ENCODE peak calls at places on chromosomes 13 and 19, in eight cellular contexts. One of them, this sample, is unnamed.
A peak's percentile ranks its signal among the peaks of the same experiment; 100 is the strongest.

GRCh38 chr19:23116802-23117571 is at the start of gene ZNF730:
- DNase-seq in cardiac septum: peak; percentile 81
- DNase-seq in EL: peak; percentile 81
- DNase-seq in activated naive CD4-positive, alpha-beta T cell treated with anti-CD3 and anti-CD28 coated beads for 36 hours: peak; percentile 64
- DNase-seq in naive thymus-derived CD4-positive, alpha-beta T cell: no peak
- DNase-seq in nephron progenitor cell: peak; percentile 93
- DNase-seq in lower leg skin: no peak
- DNase-seq in GM23338: peak; percentile 81
- DNase-seq in this sample: peak; percentile 85

GRCh38 chr19:46328079-46328478 is 18.8 kb upstream of the PPP5C start:
- DNase-seq in GM23338: no peak
- DNase-seq in EL: no peak
- DNase-seq in naive thymus-derived CD4-positive, alpha-beta T cell: no peak
- DNase-seq in nephron progenitor cell: no peak
- DNase-seq in cardiac septum: no peak
- DNase-seq in lower leg skin: no peak
- DNase-seq in activated naive CD4-positive, alpha-beta T cell treated with anti-CD3 and anti-CD28 coated beads for 36 hours: no peak
- DNase-seq in this sample: no peak

GRCh38 chr19:15173746-15174404 is 26.9 kb downstream of the NOTCH3 start:
- DNase-seq in lower leg skin: no peak
- DNase-seq in cardiac septum: no peak
- DNase-seq in EL: no peak
- DNase-seq in nephron progenitor cell: no peak
- DNase-seq in GM23338: peak; percentile 49
- DNase-seq in activated naive CD4-positive, alpha-beta T cell treated with anti-CD3 and anti-CD28 coated beads for 36 hours: peak; percentile 29
- DNase-seq in naive thymus-derived CD4-positive, alpha-beta T cell: no peak
- DNase-seq in this sample: no peak

GRCh38 chr13:106989866-106990265 is 421.9 kb upstream of the ARGLU1 start:
- DNase-seq in GM23338: no peak
- DNase-seq in activated naive CD4-positive, alpha-beta T cell treated with anti-CD3 and anti-CD28 coated beads for 36 hours: no peak
- DNase-seq in cardiac septum: no peak
- DNase-seq in lower leg skin: no peak
- DNase-seq in naive thymus-derived CD4-positive, alpha-beta T cell: no peak
- DNase-seq in EL: no peak
- DNase-seq in nephron progenitor cell: no peak
- DNase-seq in this sample: no peak

GRCh38 chr19:2302319-2303208 is 5.4 kb downstream of the LINGO3 start:
- DNase-seq in activated naive CD4-positive, alpha-beta T cell treated with anti-CD3 and anti-CD28 coated beads for 36 hours: no peak
- DNase-seq in EL: peak; percentile 29
- DNase-seq in lower leg skin: no peak
- DNase-seq in nephron progenitor cell: peak; percentile 76
- DNase-seq in cardiac septum: no peak
- DNase-seq in naive thymus-derived CD4-positive, alpha-beta T cell: no peak
- DNase-seq in GM23338: peak; percentile 76
- DNase-seq in this sample: no peak

GRCh38 chr19:7383284-7383683 is 34.5 kb downstream of the ARHGEF18 start:
- DNase-seq in GM23338: no peak
- DNase-seq in cardiac septum: no peak
- DNase-seq in nephron progenitor cell: no peak
- DNase-seq in EL: no peak
- DNase-seq in naive thymus-derived CD4-positive, alpha-beta T cell: no peak
- DNase-seq in activated naive CD4-positive, alpha-beta T cell treated with anti-CD3 and anti-CD28 coated beads for 36 hours: no peak
- DNase-seq in lower leg skin: no peak
- DNase-seq in this sample: no peak

GRCh38 chr19:55400281-55401087 is 7.1 kb downstream of the UBE2S start:
- DNase-seq in activated naive CD4-positive, alpha-beta T cell treated with anti-CD3 and anti-CD28 coated beads for 36 hours: no peak
- DNase-seq in EL: no peak
- DNase-seq in GM23338: no peak
- DNase-seq in lower leg skin: no peak
- DNase-seq in nephron progenitor cell: no peak
- DNase-seq in naive thymus-derived CD4-positive, alpha-beta T cell: no peak
- DNase-seq in cardiac septum: no peak
- DNase-seq in this sample: peak; percentile 62

GRCh38 chr19:28067882-28068281 is 1145.1 kb downstream of the UQCRFS1 start:
- DNase-seq in cardiac septum: no peak
- DNase-seq in activated naive CD4-positive, alpha-beta T cell treated with anti-CD3 and anti-CD28 coated beads for 36 hours: no peak
- DNase-seq in GM23338: no peak
- DNase-seq in lower leg skin: no peak
- DNase-seq in EL: no peak
- DNase-seq in naive thymus-derived CD4-positive, alpha-beta T cell: no peak
- DNase-seq in nephron progenitor cell: no peak
- DNase-seq in this sample: no peak

GRCh38 chr19:35143818-35144217 is 763 bp downstream of the FXYD7 start:
- DNase-seq in cardiac septum: no peak
- DNase-seq in naive thymus-derived CD4-positive, alpha-beta T cell: no peak
- DNase-seq in GM23338: no peak
- DNase-seq in EL: no peak
- DNase-seq in lower leg skin: no peak
- DNase-seq in nephron progenitor cell: no peak
- DNase-seq in activated naive CD4-positive, alpha-beta T cell treated with anti-CD3 and anti-CD28 coated beads for 36 hours: no peak
- DNase-seq in this sample: no peak

GRCh38 chr13:78121459-78122348 is 203.1 kb upstream of the EDNRB start:
- DNase-seq in cardiac septum: no peak
- DNase-seq in GM23338: peak; percentile 88
- DNase-seq in lower leg skin: no peak
- DNase-seq in activated naive CD4-positive, alpha-beta T cell treated with anti-CD3 and anti-CD28 coated beads for 36 hours: peak; percentile 55
- DNase-seq in naive thymus-derived CD4-positive, alpha-beta T cell: peak; percentile 7
- DNase-seq in EL: peak; percentile 54
- DNase-seq in nephron progenitor cell: peak; percentile 39
- DNase-seq in this sample: peak; percentile 43

GRCh38 chr19:43914051-43914450 is 21.0 kb downstream of the ZNF45 start:
- DNase-seq in lower leg skin: no peak
- DNase-seq in EL: no peak
- DNase-seq in naive thymus-derived CD4-positive, alpha-beta T cell: no peak
- DNase-seq in cardiac septum: no peak
- DNase-seq in GM23338: no peak
- DNase-seq in nephron progenitor cell: no peak
- DNase-seq in activated naive CD4-positive, alpha-beta T cell treated with anti-CD3 and anti-CD28 coated beads for 36 hours: no peak
- DNase-seq in this sample: no peak

GRCh38 chr13:27450921-27451461 is 627 bp upstream of the MTIF3 start:
- DNase-seq in cardiac septum: peak; percentile 79
- DNase-seq in activated naive CD4-positive, alpha-beta T cell treated with anti-CD3 and anti-CD28 coated beads for 36 hours: peak; percentile 28
- DNase-seq in nephron progenitor cell: peak; percentile 54
- DNase-seq in GM23338: peak; percentile 64
- DNase-seq in lower leg skin: peak; percentile 91
- DNase-seq in naive thymus-derived CD4-positive, alpha-beta T cell: no peak
- DNase-seq in EL: peak; percentile 49
- DNase-seq in this sample: peak; percentile 64

GRCh38 chr13:31767175-31767900 is 28.0 kb downstream of the RXFP2 start:
- DNase-seq in cardiac septum: no peak
- DNase-seq in lower leg skin: no peak
- DNase-seq in GM23338: no peak
- DNase-seq in naive thymus-derived CD4-positive, alpha-beta T cell: no peak
- DNase-seq in EL: peak; percentile 95
- DNase-seq in activated naive CD4-positive, alpha-beta T cell treated with anti-CD3 and anti-CD28 coated beads for 36 hours: no peak
- DNase-seq in nephron progenitor cell: no peak
- DNase-seq in this sample: no peak

GRCh38 chr19:55613396-55613795 is 7.9 kb downstream of the ZNF865 start:
- DNase-seq in GM23338: peak; percentile 2
- DNase-seq in nephron progenitor cell: no peak
- DNase-seq in EL: no peak
- DNase-seq in lower leg skin: no peak
- DNase-seq in activated naive CD4-positive, alpha-beta T cell treated with anti-CD3 and anti-CD28 coated beads for 36 hours: no peak
- DNase-seq in cardiac septum: no peak
- DNase-seq in naive thymus-derived CD4-positive, alpha-beta T cell: no peak
- DNase-seq in this sample: no peak

GRCh38 chr19:10294368-10294697 is 4.6 kb downstream of the ICAM5 start:
- DNase-seq in EL: no peak
- DNase-seq in activated naive CD4-positive, alpha-beta T cell treated with anti-CD3 and anti-CD28 coated beads for 36 hours: no peak
- DNase-seq in nephron progenitor cell: peak; percentile 65
- DNase-seq in cardiac septum: no peak
- DNase-seq in naive thymus-derived CD4-positive, alpha-beta T cell: no peak
- DNase-seq in lower leg skin: no peak
- DNase-seq in GM23338: peak; percentile 56
- DNase-seq in this sample: no peak

GRCh38 chr13:50916701-50917184 is 7.2 kb downstream of the RNASEH2B start:
- DNase-seq in naive thymus-derived CD4-positive, alpha-beta T cell: no peak
- DNase-seq in activated naive CD4-positive, alpha-beta T cell treated with anti-CD3 and anti-CD28 coated beads for 36 hours: no peak
- DNase-seq in cardiac septum: no peak
- DNase-seq in GM23338: no peak
- DNase-seq in lower leg skin: no peak
- DNase-seq in EL: no peak
- DNase-seq in nephron progenitor cell: no peak
- DNase-seq in this sample: no peak

GRCh38 chr19:18662972-18663732 is 20.3 kb upstream of the CRTC1 start:
- DNase-seq in cardiac septum: no peak
- DNase-seq in GM23338: no peak
- DNase-seq in lower leg skin: no peak
- DNase-seq in naive thymus-derived CD4-positive, alpha-beta T cell: no peak
- DNase-seq in EL: no peak
- DNase-seq in nephron progenitor cell: peak; percentile 42
- DNase-seq in activated naive CD4-positive, alpha-beta T cell treated with anti-CD3 and anti-CD28 coated beads for 36 hours: no peak
- DNase-seq in this sample: no peak

GRCh38 chr19:47433121-47433520 is 13.8 kb upstream of the MEIS3 start:
- DNase-seq in activated naive CD4-positive, alpha-beta T cell treated with anti-CD3 and anti-CD28 coated beads for 36 hours: no peak
- DNase-seq in lower leg skin: no peak
- DNase-seq in naive thymus-derived CD4-positive, alpha-beta T cell: no peak
- DNase-seq in cardiac septum: no peak
- DNase-seq in GM23338: no peak
- DNase-seq in EL: no peak
- DNase-seq in nephron progenitor cell: no peak
- DNase-seq in this sample: no peak

GRCh38 chr13:98291658-98292057 is 114.6 kb upstream of the RNF113B start:
- DNase-seq in nephron progenitor cell: no peak
- DNase-seq in cardiac septum: no peak
- DNase-seq in EL: no peak
- DNase-seq in GM23338: no peak
- DNase-seq in lower leg skin: no peak
- DNase-seq in naive thymus-derived CD4-positive, alpha-beta T cell: no peak
- DNase-seq in activated naive CD4-positive, alpha-beta T cell treated with anti-CD3 and anti-CD28 coated beads for 36 hours: no peak
- DNase-seq in this sample: no peak

GRCh38 chr13:100176781-100177389 is 88.0 kb downstream of the PCCA start:
- DNase-seq in GM23338: no peak
- DNase-seq in activated naive CD4-positive, alpha-beta T cell treated with anti-CD3 and anti-CD28 coated beads for 36 hours: no peak
- DNase-seq in naive thymus-derived CD4-positive, alpha-beta T cell: no peak
- DNase-seq in lower leg skin: no peak
- DNase-seq in EL: peak; percentile 6
- DNase-seq in cardiac septum: no peak
- DNase-seq in nephron progenitor cell: no peak
- DNase-seq in this sample: no peak

GRCh38 chr19:18496980-18497256 is 25.0 kb downstream of the ELL start:
- DNase-seq in GM23338: no peak
- DNase-seq in cardiac septum: no peak
- DNase-seq in EL: no peak
- DNase-seq in naive thymus-derived CD4-positive, alpha-beta T cell: no peak
- DNase-seq in nephron progenitor cell: no peak
- DNase-seq in lower leg skin: no peak
- DNase-seq in activated naive CD4-positive, alpha-beta T cell treated with anti-CD3 and anti-CD28 coated beads for 36 hours: no peak
- DNase-seq in this sample: no peak

GRCh38 chr13:95535243-95535642 is 17.3 kb upstream of the CLDN10 start:
- DNase-seq in naive thymus-derived CD4-positive, alpha-beta T cell: no peak
- DNase-seq in cardiac septum: no peak
- DNase-seq in GM23338: no peak
- DNase-seq in EL: peak; percentile 65
- DNase-seq in nephron progenitor cell: no peak
- DNase-seq in activated naive CD4-positive, alpha-beta T cell treated with anti-CD3 and anti-CD28 coated beads for 36 hours: no peak
- DNase-seq in lower leg skin: no peak
- DNase-seq in this sample: no peak

GRCh38 chr13:76758257-76758656 is 127.9 kb downstream of the KCTD12 start:
- DNase-seq in cardiac septum: no peak
- DNase-seq in lower leg skin: no peak
- DNase-seq in GM23338: no peak
- DNase-seq in nephron progenitor cell: no peak
- DNase-seq in activated naive CD4-positive, alpha-beta T cell treated with anti-CD3 and anti-CD28 coated beads for 36 hours: no peak
- DNase-seq in naive thymus-derived CD4-positive, alpha-beta T cell: no peak
- DNase-seq in EL: no peak
- DNase-seq in this sample: no peak

GRCh38 chr19:21751379-21751778 is 16.0 kb downstream of the ZNF100 start:
- DNase-seq in GM23338: no peak
- DNase-seq in cardiac septum: no peak
- DNase-seq in EL: peak; percentile 76
- DNase-seq in naive thymus-derived CD4-positive, alpha-beta T cell: no peak
- DNase-seq in activated naive CD4-positive, alpha-beta T cell treated with anti-CD3 and anti-CD28 coated beads for 36 hours: no peak
- DNase-seq in lower leg skin: no peak
- DNase-seq in nephron progenitor cell: no peak
- DNase-seq in this sample: no peak

GRCh38 chr13:41458939-41459753 is 1.8 kb downstream of the RGCC start:
- DNase-seq in activated naive CD4-positive, alpha-beta T cell treated with anti-CD3 and anti-CD28 coated beads for 36 hours: peak; percentile 81
- DNase-seq in EL: peak; percentile 50
- DNase-seq in naive thymus-derived CD4-positive, alpha-beta T cell: peak; percentile 73
- DNase-seq in cardiac septum: no peak
- DNase-seq in GM23338: peak; percentile 70
- DNase-seq in nephron progenitor cell: no peak
- DNase-seq in lower leg skin: no peak
- DNase-seq in this sample: peak; percentile 41

GRCh38 chr13:101152184-101152583 is 264.1 kb downstream of the NALCN start:
- DNase-seq in naive thymus-derived CD4-positive, alpha-beta T cell: no peak
- DNase-seq in EL: no peak
- DNase-seq in nephron progenitor cell: no peak
- DNase-seq in activated naive CD4-positive, alpha-beta T cell treated with anti-CD3 and anti-CD28 coated beads for 36 hours: no peak
- DNase-seq in lower leg skin: no peak
- DNase-seq in cardiac septum: no peak
- DNase-seq in GM23338: no peak
- DNase-seq in this sample: no peak